ENCODE peak calls at places on chromosomes 1 and 21, in seven cellular contexts. One of them, this sample, is unnamed.
A peak's percentile ranks its signal among the peaks of the same experiment; 100 is the strongest.

GRCh38 chr1:88175631-88176226 is 508.3 kb upstream of the PKN2 start:
- DNase-seq in mesenchymal stem cell: peak; percentile 11
- DNase-seq in CD4-positive, alpha-beta T cell: no peak
- DNase-seq in small intestine: peak; percentile 87
- DNase-seq in GM23248: no peak
- DNase-seq in psoas muscle: no peak
- DNase-seq in adrenal gland: peak; percentile 35
- DNase-seq in this sample: peak; percentile 63

GRCh38 chr1:172134087-172134731 is 286.3 kb upstream of the C1orf105 start:
- DNase-seq in adrenal gland: no peak
- DNase-seq in GM23248: peak; percentile 30
- DNase-seq in mesenchymal stem cell: peak; percentile 28
- DNase-seq in small intestine: no peak
- DNase-seq in CD4-positive, alpha-beta T cell: no peak
- DNase-seq in psoas muscle: no peak
- DNase-seq in this sample: no peak

GRCh38 chr1:109640285-109640865 is 15.5 kb upstream of the GSTM4 start:
- DNase-seq in CD4-positive, alpha-beta T cell: peak; percentile 85
- DNase-seq in adrenal gland: peak; percentile 88
- DNase-seq in psoas muscle: peak; percentile 92
- DNase-seq in small intestine: peak; percentile 81
- DNase-seq in GM23248: peak; percentile 69
- DNase-seq in mesenchymal stem cell: peak; percentile 65
- DNase-seq in this sample: peak; percentile 93

GRCh38 chr1:37255868-37256267 is 218.5 kb upstream of the ZC3H12A start:
- DNase-seq in adrenal gland: no peak
- DNase-seq in GM23248: no peak
- DNase-seq in small intestine: no peak
- DNase-seq in mesenchymal stem cell: no peak
- DNase-seq in psoas muscle: no peak
- DNase-seq in CD4-positive, alpha-beta T cell: no peak
- DNase-seq in this sample: no peak

GRCh38 chr21:35102488-35103407 is 53.6 kb upstream of the RUNX1 start:
- DNase-seq in CD4-positive, alpha-beta T cell: peak; percentile 30
- DNase-seq in adrenal gland: peak; percentile 30
- DNase-seq in small intestine: no peak
- DNase-seq in psoas muscle: peak; percentile 54
- DNase-seq in GM23248: no peak
- DNase-seq in mesenchymal stem cell: peak; percentile 75
- DNase-seq in this sample: no peak

GRCh38 chr1:66402194-66402593 is 131.8 kb upstream of the SGIP1 start:
- DNase-seq in adrenal gland: peak; percentile 46
- DNase-seq in small intestine: no peak
- DNase-seq in GM23248: peak; percentile 70
- DNase-seq in CD4-positive, alpha-beta T cell: no peak
- DNase-seq in psoas muscle: peak; percentile 91
- DNase-seq in mesenchymal stem cell: peak; percentile 51
- DNase-seq in this sample: peak; percentile 34

GRCh38 chr1:4597020-4597419 is 57.4 kb upstream of the AJAP1 start:
- DNase-seq in small intestine: no peak
- DNase-seq in mesenchymal stem cell: no peak
- DNase-seq in GM23248: no peak
- DNase-seq in psoas muscle: no peak
- DNase-seq in CD4-positive, alpha-beta T cell: no peak
- DNase-seq in adrenal gland: no peak
- DNase-seq in this sample: no peak

GRCh38 chr1:226549937-226550670 is 1.5 kb downstream of the STUM start:
- DNase-seq in CD4-positive, alpha-beta T cell: peak; percentile 6
- DNase-seq in mesenchymal stem cell: peak; percentile 25
- DNase-seq in adrenal gland: peak; percentile 42
- DNase-seq in small intestine: peak; percentile 60
- DNase-seq in psoas muscle: peak; percentile 74
- DNase-seq in GM23248: peak; percentile 46
- DNase-seq in this sample: no peak

GRCh38 chr1:228351850-228352249 is 54.8 kb downstream of the TRIM11 start:
- DNase-seq in GM23248: no peak
- DNase-seq in psoas muscle: peak; percentile 56
- DNase-seq in mesenchymal stem cell: no peak
- DNase-seq in CD4-positive, alpha-beta T cell: no peak
- DNase-seq in adrenal gland: peak; percentile 3
- DNase-seq in small intestine: no peak
- DNase-seq in this sample: no peak

GRCh38 chr1:25204797-25205441 is 27.4 kb downstream of the SYF2 start:
- DNase-seq in small intestine: peak; percentile 53
- DNase-seq in psoas muscle: no peak
- DNase-seq in adrenal gland: peak; percentile 22
- DNase-seq in CD4-positive, alpha-beta T cell: no peak
- DNase-seq in mesenchymal stem cell: peak; percentile 53
- DNase-seq in GM23248: peak; percentile 84
- DNase-seq in this sample: no peak

GRCh38 chr1:207499573-207499972 is 3.6 kb downstream of the CR1 start:
- DNase-seq in GM23248: peak; percentile 75
- DNase-seq in psoas muscle: peak; percentile 67
- DNase-seq in small intestine: peak; percentile 80
- DNase-seq in adrenal gland: peak; percentile 62
- DNase-seq in mesenchymal stem cell: peak; percentile 49
- DNase-seq in CD4-positive, alpha-beta T cell: peak; percentile 55
- DNase-seq in this sample: peak; percentile 75

GRCh38 chr1:67377253-67377652 is 52.9 kb downstream of the SERBP1 start:
- DNase-seq in psoas muscle: no peak
- DNase-seq in GM23248: no peak
- DNase-seq in small intestine: no peak
- DNase-seq in adrenal gland: no peak
- DNase-seq in mesenchymal stem cell: no peak
- DNase-seq in CD4-positive, alpha-beta T cell: no peak
- DNase-seq in this sample: no peak

GRCh38 chr1:229117664-229118300 is 153.1 kb upstream of the RAB4A start:
- DNase-seq in CD4-positive, alpha-beta T cell: no peak
- DNase-seq in psoas muscle: peak; percentile 62
- DNase-seq in mesenchymal stem cell: no peak
- DNase-seq in GM23248: peak; percentile 64
- DNase-seq in small intestine: peak; percentile 30
- DNase-seq in adrenal gland: peak; percentile 89
- DNase-seq in this sample: peak; percentile 29

GRCh38 chr1:225539575-225539974 is 111.7 kb upstream of the LBR start:
- DNase-seq in mesenchymal stem cell: no peak
- DNase-seq in psoas muscle: no peak
- DNase-seq in adrenal gland: no peak
- DNase-seq in CD4-positive, alpha-beta T cell: no peak
- DNase-seq in small intestine: no peak
- DNase-seq in GM23248: no peak
- DNase-seq in this sample: no peak

GRCh38 chr1:23743287-23744052 is at the start of gene ELOA:
- DNase-seq in GM23248: peak; percentile 90
- DNase-seq in CD4-positive, alpha-beta T cell: peak; percentile 77
- DNase-seq in mesenchymal stem cell: peak; percentile 70
- DNase-seq in psoas muscle: peak; percentile 89
- DNase-seq in small intestine: peak; percentile 73
- DNase-seq in adrenal gland: peak; percentile 68
- DNase-seq in this sample: peak; percentile 55

GRCh38 chr1:6674796-6675195 is 26.8 kb downstream of the DNAJC11 start:
- DNase-seq in small intestine: no peak
- DNase-seq in mesenchymal stem cell: no peak
- DNase-seq in psoas muscle: no peak
- DNase-seq in CD4-positive, alpha-beta T cell: no peak
- DNase-seq in adrenal gland: no peak
- DNase-seq in GM23248: no peak
- DNase-seq in this sample: no peak

GRCh38 chr1:110307239-110307974 is 31.8 kb upstream of the RBM15 start:
- DNase-seq in GM23248: peak; percentile 82
- DNase-seq in mesenchymal stem cell: no peak
- DNase-seq in psoas muscle: no peak
- DNase-seq in adrenal gland: no peak
- DNase-seq in CD4-positive, alpha-beta T cell: no peak
- DNase-seq in small intestine: no peak
- DNase-seq in this sample: no peak

GRCh38 chr1:211935448-211935970 is 99.8 kb downstream of the INTS7 start:
- DNase-seq in adrenal gland: no peak
- DNase-seq in CD4-positive, alpha-beta T cell: no peak
- DNase-seq in psoas muscle: no peak
- DNase-seq in small intestine: no peak
- DNase-seq in mesenchymal stem cell: no peak
- DNase-seq in GM23248: no peak
- DNase-seq in this sample: no peak

GRCh38 chr1:154972517-154973343 is 1.8 kb upstream of the CKS1B start:
- DNase-seq in psoas muscle: peak; percentile 74
- DNase-seq in CD4-positive, alpha-beta T cell: no peak
- DNase-seq in GM23248: peak; percentile 91
- DNase-seq in small intestine: peak; percentile 58
- DNase-seq in adrenal gland: peak; percentile 93
- DNase-seq in mesenchymal stem cell: peak; percentile 97
- DNase-seq in this sample: no peak

GRCh38 chr1:241834733-241835377 is 13.1 kb upstream of the EXO1 start:
- DNase-seq in adrenal gland: no peak
- DNase-seq in GM23248: peak; percentile 80
- DNase-seq in small intestine: no peak
- DNase-seq in mesenchymal stem cell: peak; percentile 67
- DNase-seq in psoas muscle: no peak
- DNase-seq in CD4-positive, alpha-beta T cell: no peak
- DNase-seq in this sample: no peak

GRCh38 chr1:161351482-161351881 is 16.2 kb downstream of the CFAP126 start:
- DNase-seq in psoas muscle: no peak
- DNase-seq in GM23248: no peak
- DNase-seq in CD4-positive, alpha-beta T cell: no peak
- DNase-seq in mesenchymal stem cell: peak; percentile 22
- DNase-seq in small intestine: no peak
- DNase-seq in adrenal gland: no peak
- DNase-seq in this sample: no peak

GRCh38 chr1:28482138-28482537 is 23.7 kb upstream of the RCC1 start:
- DNase-seq in psoas muscle: no peak
- DNase-seq in adrenal gland: no peak
- DNase-seq in small intestine: no peak
- DNase-seq in mesenchymal stem cell: no peak
- DNase-seq in CD4-positive, alpha-beta T cell: no peak
- DNase-seq in GM23248: no peak
- DNase-seq in this sample: no peak

GRCh38 chr1:55981015-55981635 is 598.2 kb downstream of the PLPP3 start:
- DNase-seq in GM23248: peak; percentile 50
- DNase-seq in psoas muscle: no peak
- DNase-seq in CD4-positive, alpha-beta T cell: no peak
- DNase-seq in adrenal gland: no peak
- DNase-seq in mesenchymal stem cell: no peak
- DNase-seq in small intestine: no peak
- DNase-seq in this sample: no peak

GRCh38 chr1:60894121-60894520 is 188.2 kb upstream of the NFIA start:
- DNase-seq in psoas muscle: no peak
- DNase-seq in small intestine: peak; percentile 79
- DNase-seq in CD4-positive, alpha-beta T cell: no peak
- DNase-seq in adrenal gland: no peak
- DNase-seq in GM23248: no peak
- DNase-seq in mesenchymal stem cell: no peak
- DNase-seq in this sample: no peak

GRCh38 chr21:16395285-16395684 is 665.5 kb downstream of the USP25 start:
- DNase-seq in GM23248: no peak
- DNase-seq in small intestine: no peak
- DNase-seq in psoas muscle: no peak
- DNase-seq in adrenal gland: no peak
- DNase-seq in CD4-positive, alpha-beta T cell: no peak
- DNase-seq in mesenchymal stem cell: no peak
- DNase-seq in this sample: no peak

DNA sequence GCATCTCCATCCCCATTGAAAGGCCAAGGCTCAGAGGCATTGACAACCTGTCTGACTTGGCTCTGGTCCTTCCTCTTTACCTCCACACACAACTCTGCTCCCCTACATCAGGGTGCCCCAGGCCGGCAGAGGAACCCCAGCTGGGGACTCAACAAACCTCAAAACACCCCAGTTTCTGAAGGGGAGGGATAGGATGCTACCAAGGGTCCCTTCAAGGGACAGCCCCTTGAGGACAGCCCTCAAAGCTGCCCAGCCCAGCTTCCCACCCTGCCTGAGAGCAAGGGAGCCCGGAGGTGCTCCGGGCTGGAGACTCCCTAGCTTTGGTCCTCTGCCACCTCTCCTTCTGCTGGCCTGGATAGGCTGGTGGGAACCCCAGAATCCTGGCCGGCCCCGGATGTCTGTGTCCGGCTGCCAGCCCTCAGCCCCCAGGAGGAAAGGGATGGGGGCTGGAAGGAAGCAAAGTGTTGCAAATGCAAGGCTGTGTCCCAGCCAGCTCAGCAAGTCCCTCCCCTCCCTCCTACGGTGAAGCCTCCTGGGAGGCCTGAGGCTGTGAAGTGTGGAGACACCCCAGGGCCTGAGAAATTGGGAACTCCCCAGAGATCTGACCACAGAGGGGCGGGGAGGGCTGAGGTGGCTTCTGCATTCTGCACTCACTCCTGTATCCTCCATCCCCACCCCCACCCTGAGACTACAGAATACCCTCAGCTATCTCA is 1.1 kb upstream of the MARCKSL1 start:
- DNase-seq in psoas muscle: peak; percentile 71
- DNase-seq in GM23248: peak; percentile 70
- DNase-seq in mesenchymal stem cell: peak; percentile 60
- DNase-seq in small intestine: no peak
- DNase-seq in adrenal gland: no peak
- DNase-seq in CD4-positive, alpha-beta T cell: peak; percentile 51
- DNase-seq in this sample: no peak
- H3K27ac ChIP-seq in psoas muscle: no peak overlapping the region
- H3K27ac ChIP-seq in GM23248: no peak overlapping the region
- H3K27ac ChIP-seq in mesenchymal stem cell: no peak overlapping the region
- H3K27ac ChIP-seq in small intestine: peak overlapping the region; percentile 11
- H3K27ac ChIP-seq in adrenal gland: no peak overlapping the region
- H3K27ac ChIP-seq in CD4-positive, alpha-beta T cell: no peak overlapping the region
- H3K27ac ChIP-seq in this sample: peak overlapping the region; percentile 98

DNA sequence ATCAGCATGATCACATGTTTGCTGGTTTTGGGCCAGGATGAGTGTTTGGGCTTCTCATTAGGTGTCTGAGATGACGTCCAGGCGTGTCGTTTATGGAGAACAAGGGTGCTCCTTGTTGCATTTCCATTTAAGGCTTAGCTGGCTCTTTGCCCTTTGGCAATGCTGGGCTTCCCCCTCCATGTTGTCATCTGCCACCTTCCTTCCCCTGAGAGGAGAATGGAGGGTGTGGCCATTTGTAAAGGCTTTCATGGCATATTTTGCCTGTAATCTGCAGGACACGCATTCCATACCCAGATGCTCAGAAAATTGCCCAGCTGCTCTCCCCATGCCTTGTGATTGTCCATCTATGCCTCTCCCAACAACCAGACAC is 27.7 kb downstream of the PKP1 start:
- DNase-seq in GM23248: peak; percentile 50
- DNase-seq in small intestine: peak; percentile 23
- DNase-seq in CD4-positive, alpha-beta T cell: no peak
- DNase-seq in adrenal gland: no peak
- DNase-seq in psoas muscle: no peak
- DNase-seq in mesenchymal stem cell: no peak
- DNase-seq in this sample: no peak
- H3K27ac ChIP-seq in GM23248: no peak overlapping the region
- H3K27ac ChIP-seq in small intestine: no peak overlapping the region
- H3K27ac ChIP-seq in CD4-positive, alpha-beta T cell: no peak overlapping the region
- H3K27ac ChIP-seq in adrenal gland: no peak overlapping the region
- H3K27ac ChIP-seq in psoas muscle: peak overlapping the region; percentile 61
- H3K27ac ChIP-seq in mesenchymal stem cell: no peak overlapping the region
- H3K27ac ChIP-seq in this sample: no peak overlapping the region

GRCh38 chr1:206471993-206472392 is 1.7 kb downstream of the IKBKE start:
- DNase-seq in psoas muscle: no peak
- DNase-seq in adrenal gland: no peak
- DNase-seq in mesenchymal stem cell: peak; percentile 39
- DNase-seq in GM23248: no peak
- DNase-seq in CD4-positive, alpha-beta T cell: no peak
- DNase-seq in small intestine: no peak
- DNase-seq in this sample: no peak
- H3K27ac ChIP-seq in psoas muscle: no peak overlapping the region
- H3K27ac ChIP-seq in adrenal gland: no peak overlapping the region
- H3K27ac ChIP-seq in mesenchymal stem cell: peak overlapping the region; percentile 43
- H3K27ac ChIP-seq in GM23248: no peak overlapping the region
- H3K27ac ChIP-seq in CD4-positive, alpha-beta T cell: peak overlapping the region; percentile 61
- H3K27ac ChIP-seq in small intestine: peak overlapping the region; percentile 18
- H3K27ac ChIP-seq in this sample: no peak overlapping the region

GRCh38 chr1:22643928-22644327 is 495 bp downstream of the C1QC start:
- DNase-seq in psoas muscle: no peak
- DNase-seq in GM23248: no peak
- DNase-seq in adrenal gland: no peak
- DNase-seq in mesenchymal stem cell: no peak
- DNase-seq in small intestine: no peak
- DNase-seq in CD4-positive, alpha-beta T cell: no peak
- DNase-seq in this sample: no peak
- H3K27ac ChIP-seq in psoas muscle: no peak overlapping the region
- H3K27ac ChIP-seq in GM23248: no peak overlapping the region
- H3K27ac ChIP-seq in adrenal gland: no peak overlapping the region
- H3K27ac ChIP-seq in mesenchymal stem cell: no peak overlapping the region
- H3K27ac ChIP-seq in small intestine: peak overlapping the region; percentile 45
- H3K27ac ChIP-seq in CD4-positive, alpha-beta T cell: no peak overlapping the region
- H3K27ac ChIP-seq in this sample: peak overlapping the region; percentile 23